ENCODE peak calls at places on chromosomes 5 and 9, in six cellular contexts. P is cardiac muscle cell, D is lower leg skin, I is dorsolateral prefrontal cortex, B is fibroblast of mammary gland, T is uterus. K is an unnamed sample.

GRCh38 chr9:110886832-110887231 is 151.4 kb downstream of the LPAR1 start:
- DNase-seq in P (peak; percentile 69), D (no peak), I (no peak), B (peak; percentile 77), T (no peak), K (no peak)

GRCh38 chr9:4741365-4742031 is 496 bp upstream of the AK3 start:
- DNase-seq in P (peak; percentile 32), D (peak; percentile 88), I (peak; percentile 68), B (peak; percentile 18), T (no peak), K (no peak)

GRCh38 chr5:15715966-15716365 is 216.0 kb downstream of the FBXL7 start:
- DNase-seq in P (no peak), D (no peak), I (no peak), B (no peak), T (no peak), K (no peak)

GRCh38 chr5:73994963-73995362 is 369.0 kb downstream of the ARHGEF28 start:
- DNase-seq in P (no peak), D (no peak), I (no peak), B (no peak), T (no peak), K (no peak)

GRCh38 chr9:4762889-4763521 is 22.0 kb upstream of the AK3 start:
- DNase-seq in P (peak; percentile 49), D (peak; percentile 83), I (no peak), B (peak; percentile 64), T (no peak), K (peak; percentile 63)

GRCh38 chr5:60334281-60334713 is 365.7 kb downstream of the DEPDC1B start:
- DNase-seq in P (peak; percentile 73), D (no peak), I (no peak), B (peak; percentile 95), T (no peak), K (no peak)

GRCh38 chr5:138789771-138790242 is 36.6 kb downstream of the CTNNA1 start:
- DNase-seq in P (peak; percentile 53), D (no peak), I (no peak), B (peak; percentile 58), T (no peak), K (no peak)

GRCh38 chr5:86029308-86029707 is 588.4 kb upstream of the COX7C start:
- DNase-seq in P (no peak), D (no peak), I (no peak), B (no peak), T (no peak), K (no peak)

GRCh38 chr9:20504930-20505329 is 117.4 kb downstream of the MLLT3 start:
- DNase-seq in P (no peak), D (no peak), I (no peak), B (no peak), T (no peak), K (no peak)

GRCh38 chr9:110031511-110032173 is 176.3 kb downstream of the C9orf152 start:
- DNase-seq in P (peak; percentile 55), D (no peak), I (no peak), B (peak; percentile 85), T (no peak), K (no peak)

GRCh38 chr5:94025788-94026473 is 284.5 kb upstream of the POU5F2 start:
- DNase-seq in P (no peak), D (no peak), I (no peak), B (no peak), T (no peak), K (no peak)

GRCh38 chr5:135645336-135645735 is 66.5 kb upstream of the CXCL14 start:
- DNase-seq in P (no peak), D (peak; percentile 92), I (no peak), B (peak; percentile 2), T (no peak), K (no peak)

GRCh38 chr5:149608936-149609502 is 27.7 kb downstream of the ARHGEF37 start:
- DNase-seq in P (no peak), D (no peak), I (no peak), B (no peak), T (no peak), K (no peak)

GRCh38 chr5:6011199-6011598 is 367.1 kb downstream of the MED10 start:
- DNase-seq in P (no peak), D (no peak), I (no peak), B (peak; percentile 33), T (no peak), K (no peak)

GRCh38 chr5:66179297-66180051 is 35.4 kb downstream of the SREK1 start:
- DNase-seq in P (no peak), D (no peak), I (no peak), B (no peak), T (no peak), K (no peak)

GRCh38 chr5:59007460-59008063 is 424.7 kb downstream of the RAB3C start:
- DNase-seq in P (peak; percentile 50), D (no peak), I (no peak), B (peak; percentile 60), T (no peak), K (no peak)

GRCh38 chr5:93123127-93123526 is 457.9 kb downstream of the NR2F1-AS1 start:
- DNase-seq in P (no peak), D (no peak), I (no peak), B (no peak), T (no peak), K (no peak)

GRCh38 chr5:95669540-95669939 is 13.3 kb downstream of the SPATA9 start:
- DNase-seq in P (peak; percentile 95), D (no peak), I (peak; percentile 37), B (peak; percentile 98), T (peak; percentile 77), K (peak; percentile 87)

GRCh38 chr9:17578911-17579793 is at the start of gene SH3GL2:
- DNase-seq in P (peak; percentile 27), D (no peak), I (peak; percentile 67), B (peak; percentile 15), T (peak; percentile 44), K (no peak)

GRCh38 chr9:17574342-17574741 is 4.5 kb upstream of the SH3GL2 start:
- DNase-seq in P (no peak), D (no peak), I (no peak), B (no peak), T (no peak), K (no peak)

GRCh38 chr9:17580119-17580518 is 1.3 kb downstream of the SH3GL2 start:
- DNase-seq in P (no peak), D (no peak), I (no peak), B (no peak), T (no peak), K (no peak)

GRCh38 chr9:17578577-17578910 is 322 bp upstream of the SH3GL2 start:
- DNase-seq in P (no peak), D (no peak), I (no peak), B (no peak), T (no peak), K (no peak)
- H3K4me3 ChIP-seq in P (peak overlapping the region; percentile 52), D (peak overlapping the region; percentile 5), I (peak overlapping the region; percentile 65), B (peak overlapping the region; percentile 21), T (peak overlapping the region; percentile 8), K (peak overlapping the region; percentile 50)

DNA sequence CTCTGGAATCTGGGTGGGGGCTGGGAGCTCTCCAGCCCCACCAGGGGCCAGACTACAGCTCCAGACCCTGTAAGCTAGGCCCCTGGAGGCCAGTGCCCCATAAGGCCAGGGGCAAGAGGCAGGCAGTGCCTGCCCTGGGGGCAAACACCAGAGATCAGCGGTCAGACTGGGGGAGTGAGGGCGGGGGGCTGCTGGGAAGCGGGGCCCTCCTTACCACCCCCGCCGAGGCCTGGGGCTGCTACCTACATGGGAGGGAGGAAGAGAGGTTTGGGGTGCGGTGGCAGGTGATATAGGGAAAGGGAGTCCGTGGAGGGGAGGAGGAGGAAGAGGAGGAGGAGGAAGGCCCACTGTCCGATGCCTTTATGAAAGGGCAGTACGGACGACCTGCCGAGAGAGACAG is 12.7 kb downstream of the PRR7 start:
- DNase-seq in P (no peak), D (no peak), I (no peak), B (no peak), T (no peak), K (no peak)
- H3K4me3 ChIP-seq in P (no peak overlapping the region), D (no peak overlapping the region), I (no peak overlapping the region), B (no peak overlapping the region), T (no peak overlapping the region), K (no peak overlapping the region)

GRCh38 chr5:80191397-80191796 is 64.5 kb downstream of the SERINC5 start:
- DNase-seq in P (no peak), D (no peak), I (no peak), B (no peak), T (no peak), K (no peak)
- H3K4me3 ChIP-seq in P (no peak overlapping the region), D (no peak overlapping the region), I (no peak overlapping the region), B (no peak overlapping the region), T (no peak overlapping the region), K (no peak overlapping the region)

DNA sequence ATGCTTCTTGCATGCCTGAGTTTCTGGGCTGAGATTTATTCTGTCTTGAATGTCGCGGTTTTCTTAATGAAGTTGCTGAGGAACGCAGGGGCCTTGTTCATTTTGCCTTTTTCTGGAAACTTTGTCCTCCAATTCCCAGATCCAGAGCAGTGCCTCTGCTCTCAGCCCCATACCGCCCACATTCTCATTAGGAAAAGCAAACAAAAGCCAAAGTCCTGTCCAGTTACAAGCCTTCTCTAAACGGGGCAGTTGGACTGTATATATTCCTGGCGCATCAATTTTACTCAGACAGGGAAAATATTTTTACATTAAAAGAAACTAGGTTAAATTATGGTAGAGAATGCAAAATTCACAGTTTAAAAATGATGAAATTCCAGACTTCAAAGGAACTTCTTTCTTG is 1.2 kb upstream of the PSAT1 start:
- DNase-seq in P (peak; percentile 38), D (no peak), I (no peak), B (peak; percentile 3), T (no peak), K (no peak)
- H3K4me3 ChIP-seq in P (no peak overlapping the region), D (no peak overlapping the region), I (peak overlapping the region; percentile 85), B (peak overlapping the region; percentile 84), T (no peak overlapping the region), K (no peak overlapping the region)

GRCh38 chr9:121599872-121600585 is 51.4 kb upstream of the DAB2IP start:
- DNase-seq in P (no peak), D (no peak), I (no peak), B (no peak), T (no peak), K (no peak)
- H3K4me3 ChIP-seq in P (peak overlapping the region; percentile 95), D (peak overlapping the region; percentile 46), I (peak overlapping the region; percentile 81), B (peak overlapping the region; percentile 7), T (peak overlapping the region; percentile 54), K (peak overlapping the region; percentile 60)

DNA sequence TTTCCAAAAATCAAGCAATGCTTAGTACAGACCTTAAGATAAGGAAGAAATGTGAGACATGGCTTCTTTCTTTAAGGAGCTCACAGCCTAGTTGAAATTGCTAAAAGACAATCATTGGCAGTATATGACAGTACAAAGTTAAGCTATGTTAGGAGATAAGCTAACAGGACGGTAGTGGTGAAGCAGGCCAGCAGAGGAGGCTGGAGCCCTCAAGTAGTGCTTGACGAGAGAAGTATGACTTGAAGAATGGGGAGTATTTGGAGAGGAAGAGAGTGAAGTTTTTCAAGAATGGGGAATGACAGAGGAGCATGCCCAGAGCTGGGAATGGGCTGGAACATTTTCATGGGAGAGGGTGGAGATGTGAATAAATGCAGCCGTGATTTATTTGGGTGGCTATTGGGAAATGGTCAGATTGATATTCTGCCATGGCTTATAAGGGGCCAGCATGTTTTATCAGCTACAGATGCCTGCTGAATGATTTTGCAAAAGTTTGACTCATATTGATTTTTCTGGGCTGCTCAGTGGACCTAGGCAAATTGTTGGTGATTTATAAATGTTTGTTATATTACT is 43.7 kb downstream of the LURAP1L start:
- DNase-seq in P (peak; percentile 73), D (no peak), I (no peak), B (peak; percentile 90), T (no peak), K (no peak)
- H3K4me3 ChIP-seq in P (no peak overlapping the region), D (no peak overlapping the region), I (no peak overlapping the region), B (no peak overlapping the region), T (no peak overlapping the region), K (no peak overlapping the region)